ENCODE peak calls at places on chromosomes 13 and 19, in five cellular contexts. Z is iris pigment epithelial cell; P is SW480; U is endothelial cell; B is stimulated activated CD4-positive, alpha-beta T cell treated with anti-CD3 and anti-CD28 coated beads, Interleukin-1b, Interleukin-23, amount 100 ng/mL, for 24 hours. L is an unnamed sample.

GRCh38 chr19:2047449-2048103 is 3.5 kb downstream of the MKNK2 start:
- DNase-seq in Z (peak; percentile 23), P (peak; percentile 75), U (no peak), B (no peak), L (peak; percentile 53)

GRCh38 chr13:72126424-72126823 is 259.4 kb upstream of the DACH1 start:
- DNase-seq in Z (peak; percentile 44), P (no peak), U (no peak), B (no peak), L (no peak)

GRCh38 chr19:41774515-41774980 is 19.2 kb downstream of the CEACAM6 start:
- DNase-seq in Z (no peak), P (peak; percentile 100), U (no peak), B (peak; percentile 30), L (no peak)

GRCh38 chr19:55358943-55359908 is 3.8 kb downstream of the GARIN5B start:
- DNase-seq in Z (no peak), P (no peak), U (no peak), B (no peak), L (no peak)

GRCh38 chr19:19115954-19116353 is 22.3 kb downstream of the TMEM161A start:
- DNase-seq in Z (no peak), P (no peak), U (peak; percentile 74), B (peak; percentile 45), L (no peak)

GRCh38 chr19:12665646-12666304 is 767 bp downstream of the MAN2B1 start:
- DNase-seq in Z (no peak), P (no peak), U (no peak), B (no peak), L (no peak)

GRCh38 chr19:35738021-35738886 is 4.0 kb downstream of the IGFLR1 start:
- DNase-seq in Z (no peak), P (no peak), U (no peak), B (no peak), L (no peak)

GRCh38 chr19:35272122-35272715 is 3.5 kb downstream of the USF2 start:
- DNase-seq in Z (no peak), P (no peak), U (no peak), B (no peak), L (no peak)

GRCh38 chr13:102901615-102902305 is 55.9 kb downstream of the ERCC5 start:
- DNase-seq in Z (peak; percentile 33), P (no peak), U (no peak), B (no peak), L (no peak)

GRCh38 chr13:50127017-50127725 is 111.9 kb downstream of the KCNRG start:
- DNase-seq in Z (peak; percentile 79), P (no peak), U (peak; percentile 32), B (no peak), L (peak; percentile 57)

GRCh38 chr13:91248249-91248648 is 99.2 kb upstream of the MIR17HG start:
- DNase-seq in Z (no peak), P (no peak), U (no peak), B (no peak), L (no peak)

GRCh38 chr13:109436841-109437240 is 349.5 kb downstream of the IRS2 start:
- DNase-seq in Z (peak; percentile 11), P (no peak), U (no peak), B (no peak), L (no peak)

GRCh38 chr19:39413903-39414608 is 1.6 kb downstream of the PLEKHG2 start:
- DNase-seq in Z (peak; percentile 23), P (no peak), U (peak; percentile 55), B (no peak), L (peak; percentile 72)

GRCh38 chr19:36041831-36042230 is 9.2 kb upstream of the CLIP3 start:
- DNase-seq in Z (peak; percentile 93), P (peak; percentile 22), U (no peak), B (no peak), L (peak; percentile 47)

GRCh38 chr13:114319441-114319871 is 5.2 kb downstream of the CHAMP1 start:
- DNase-seq in Z (peak; percentile 79), P (no peak), U (no peak), B (no peak), L (no peak)

GRCh38 chr13:23377603-23378002 is 55.9 kb downstream of the SACS start:
- DNase-seq in Z (no peak), P (no peak), U (no peak), B (no peak), L (no peak)

GRCh38 chr19:13692096-13692495 is 72.2 kb upstream of the MRI1 start:
- DNase-seq in Z (peak; percentile 20), P (no peak), U (no peak), B (no peak), L (peak; percentile 91)

GRCh38 chr13:97328222-97328790 is 105.7 kb upstream of the RAP2A start:
- DNase-seq in Z (peak; percentile 59), P (no peak), U (peak; percentile 48), B (no peak), L (no peak)

GRCh38 chr19:30144794-30145193 is 202.8 kb downstream of the URI1 start:
- DNase-seq in Z (no peak), P (no peak), U (no peak), B (no peak), L (no peak)

GRCh38 chr19:42130254-42130573 is 2.0 kb downstream of the POU2F2 start:
- DNase-seq in Z (no peak), P (no peak), U (no peak), B (no peak), L (no peak)

GRCh38 chr13:67298297-67298696 is 68.2 kb upstream of the PCDH9 start:
- DNase-seq in Z (peak; percentile 15), P (no peak), U (no peak), B (no peak), L (no peak)

GRCh38 chr13:102597029-102598015 is 536 bp downstream of the TPP2 start:
- DNase-seq in Z (peak; percentile 71), P (peak; percentile 16), U (peak; percentile 39), B (peak; percentile 15), L (peak; percentile 25)

GRCh38 chr13:37476874-37477273 is 121.7 kb downstream of the POSTN start:
- DNase-seq in Z (peak; percentile 73), P (no peak), U (no peak), B (no peak), L (no peak)

GRCh38 chr19:10624585-10624984 is 768 bp upstream of the SLC44A2 start:
- DNase-seq in Z (no peak), P (no peak), U (no peak), B (no peak), L (no peak)

GRCh38 chr13:93116809-93117208 is 109.8 kb upstream of the GPC6 start:
- DNase-seq in Z (no peak), P (no peak), U (no peak), B (no peak), L (no peak)

GRCh38 chr19:16419671-16420394 is 51.9 kb downstream of the EPS15L1 start:
- DNase-seq in Z (peak; percentile 52), P (peak; percentile 79), U (no peak), B (no peak), L (no peak)

GRCh38 chr19:37718357-37718756 is 1.2 kb downstream of the ZNF607 start:
- DNase-seq in Z (no peak), P (no peak), U (no peak), B (no peak), L (no peak)

GRCh38 chr13:30711837-30712236 is 23.5 kb upstream of the ALOX5AP start:
- DNase-seq in Z (peak; percentile 29), P (no peak), U (no peak), B (no peak), L (no peak)

L was measured in thyroid gland.